ENCODE peak calls at places on chromosomes 7 and 10, in four cellular contexts. V is cardiac muscle cell, N is IMR-90, D is DND-41. E is an unnamed sample.

GRCh38 chr10:7587168-7587864 is 79.5 kb downstream of the ITIH5 start:
- DNase-seq in V (no peak), N (no peak), D (no peak), E (no peak)

GRCh38 chr7:589781-590575 is 70.3 kb upstream of the PDGFA start:
- DNase-seq in V (no peak), N (no peak), D (no peak), E (no peak)

GRCh38 chr7:1611708-1612241 is 41.9 kb upstream of the PSMG3 start:
- DNase-seq in V (peak), N (peak), D (no peak), E (no peak)

GRCh38 chr7:122676466-122676865 is 22.5 kb downstream of the RNF133 start:
- DNase-seq in V (no peak), N (no peak), D (no peak), E (no peak)

GRCh38 chr7:25014735-25015134 is 34.8 kb upstream of the OSBPL3 start:
- DNase-seq in V (peak), N (peak), D (no peak), E (no peak)

GRCh38 chr7:157400171-157400860 is 63.5 kb downstream of the DNAJB6 start:
- DNase-seq in V (no peak), N (no peak), D (no peak), E (no peak)

GRCh38 chr10:33352154-33352553 is 17.7 kb upstream of the NRP1 start:
- DNase-seq in V (peak), N (peak), D (no peak), E (no peak)

GRCh38 chr10:43865275-43866135 is 216.8 kb upstream of the ZNF32 start:
- DNase-seq in V (peak), N (no peak), D (no peak), E (peak)

GRCh38 chr10:125038637-125039036 is 96.7 kb downstream of the ZRANB1 start:
- DNase-seq in V (no peak), N (no peak), D (no peak), E (no peak)

GRCh38 chr10:58464956-58465355 is 47.7 kb upstream of the BICC1 start:
- DNase-seq in V (no peak), N (no peak), D (no peak), E (no peak)

GRCh38 chr10:59896186-59896585 is 10.2 kb downstream of the CCDC6 start:
- DNase-seq in V (no peak), N (no peak), D (no peak), E (no peak)

DNA sequence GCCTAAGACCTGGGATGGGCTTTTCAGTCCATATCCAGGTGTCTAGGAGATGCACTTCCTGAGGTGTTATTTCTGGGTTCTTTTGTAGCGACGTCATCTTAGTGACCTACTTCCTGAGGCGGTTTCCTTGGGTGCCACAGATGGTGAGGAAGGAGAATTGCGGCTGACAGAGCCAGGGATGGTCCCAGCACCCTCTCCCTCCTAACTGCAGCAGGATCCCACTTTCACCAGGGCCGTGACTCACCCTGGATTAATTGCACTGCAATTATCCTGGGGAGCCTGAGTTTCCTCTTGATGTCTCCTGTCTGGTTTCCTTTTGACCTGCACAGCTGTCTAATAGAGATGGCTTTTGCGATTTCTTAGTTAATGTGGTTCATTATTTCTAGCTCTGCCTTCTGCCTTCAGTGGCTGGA is 271.7 kb downstream of the TCF7L2 start:
- DNase-seq in V (no peak), N (no peak), D (peak), E (no peak)
- TF ChIP-seq CTCF in V (no peak), N (no peak), D (peak), E (no peak)

GRCh38 chr7:133564484-133564883 is 311.6 kb downstream of the EXOC4 start:
- DNase-seq in V (no peak), N (no peak), D (no peak), E (no peak)
- TF ChIP-seq CTCF in V (peak), N (no peak), D (peak), E (peak)

GRCh38 chr7:114921636-114922150 is at the start of gene MDFIC:
- DNase-seq in V (peak), N (no peak), D (no peak), E (no peak)
- TF ChIP-seq CTCF in V (no peak), N (no peak), D (no peak), E (no peak)

GRCh38 chr10:94439275-94439861 is 37.0 kb downstream of the TBC1D12 start:
- DNase-seq in V (peak), N (peak), D (no peak), E (no peak)
- TF ChIP-seq CTCF in V (peak), N (no peak), D (no peak), E (no peak)

E was measured in LNCaP clone FGC.